ENCODE peak calls at places on chromosomes 7 and 10, in five cellular contexts. One of them, this sample, is unnamed.

GRCh38 chr7:131034166-131034881 is 293.4 kb upstream of the MKLN1 start:
- DNase-seq in GM03348: no peak
- DNase-seq in T47D: no peak
- DNase-seq in pancreas: no peak
- DNase-seq in GM20000: no peak
- DNase-seq in this sample: no peak

GRCh38 chr10:13915710-13916109 is 328.9 kb downstream of the PRPF18 start:
- DNase-seq in T47D: no peak
- DNase-seq in GM03348: no peak
- DNase-seq in GM20000: no peak
- DNase-seq in pancreas: peak; percentile 16
- DNase-seq in this sample: no peak

GRCh38 chr10:1230592-1231275 is 174.5 kb downstream of the WDR37 start:
- DNase-seq in pancreas: no peak
- DNase-seq in GM20000: no peak
- DNase-seq in T47D: no peak
- DNase-seq in GM03348: no peak
- DNase-seq in this sample: no peak

GRCh38 chr10:103276941-103277712 is at the start of gene INA:
- DNase-seq in GM20000: peak; percentile 69
- DNase-seq in GM03348: peak; percentile 60
- DNase-seq in pancreas: no peak
- DNase-seq in T47D: no peak
- DNase-seq in this sample: peak; percentile 84

GRCh38 chr7:138125598-138126111 is 49.4 kb downstream of the AKR1D1 start:
- DNase-seq in pancreas: no peak
- DNase-seq in T47D: no peak
- DNase-seq in GM03348: peak; percentile 15
- DNase-seq in GM20000: peak; percentile 64
- DNase-seq in this sample: no peak

GRCh38 chr7:18221377-18222290 is 194.0 kb upstream of the PRPS1L1 start:
- DNase-seq in T47D: no peak
- DNase-seq in GM03348: peak; percentile 32
- DNase-seq in GM20000: no peak
- DNase-seq in pancreas: no peak
- DNase-seq in this sample: no peak

GRCh38 chr7:102306916-102307677 is 20.4 kb downstream of the SH2B2 start:
- DNase-seq in pancreas: no peak
- DNase-seq in GM03348: no peak
- DNase-seq in GM20000: peak; percentile 79
- DNase-seq in T47D: no peak
- DNase-seq in this sample: no peak

GRCh38 chr10:110706690-110707098 is 62.6 kb downstream of the RBM20 start:
- DNase-seq in T47D: no peak
- DNase-seq in GM03348: peak; percentile 87
- DNase-seq in GM20000: no peak
- DNase-seq in pancreas: no peak
- DNase-seq in this sample: no peak

GRCh38 chr10:78029294-78030226 is at the start of gene POLR3A:
- DNase-seq in pancreas: peak; percentile 94
- DNase-seq in T47D: peak; percentile 89
- DNase-seq in GM03348: peak; percentile 95
- DNase-seq in GM20000: peak; percentile 89
- DNase-seq in this sample: peak; percentile 85

GRCh38 chr7:2012044-2012900 is 220.5 kb downstream of the MAD1L1 start:
- DNase-seq in T47D: no peak
- DNase-seq in GM20000: no peak
- DNase-seq in GM03348: no peak
- DNase-seq in pancreas: no peak
- DNase-seq in this sample: no peak

GRCh38 chr7:73618538-73618937 is 5.8 kb downstream of the MLXIPL start:
- DNase-seq in T47D: no peak
- DNase-seq in pancreas: no peak
- DNase-seq in GM20000: no peak
- DNase-seq in GM03348: no peak
- DNase-seq in this sample: peak; percentile 75

GRCh38 chr10:63133787-63134557 is 844 bp downstream of the NRBF2 start:
- DNase-seq in pancreas: no peak
- DNase-seq in GM03348: peak; percentile 31
- DNase-seq in T47D: no peak
- DNase-seq in GM20000: peak; percentile 66
- DNase-seq in this sample: no peak

GRCh38 chr7:73966062-73966940 is 61.7 kb upstream of the ELN start:
- DNase-seq in GM20000: no peak
- DNase-seq in pancreas: no peak
- DNase-seq in GM03348: no peak
- DNase-seq in T47D: no peak
- DNase-seq in this sample: no peak

GRCh38 chr7:30421647-30422196 is 56.9 kb downstream of the NOD1 start:
- DNase-seq in GM03348: no peak
- DNase-seq in pancreas: no peak
- DNase-seq in T47D: no peak
- DNase-seq in GM20000: no peak
- DNase-seq in this sample: no peak

GRCh38 chr7:45696476-45696875 is 122.3 kb downstream of the ADCY1 start:
- DNase-seq in GM03348: no peak
- DNase-seq in T47D: no peak
- DNase-seq in pancreas: no peak
- DNase-seq in GM20000: no peak
- DNase-seq in this sample: peak; percentile 10

GRCh38 chr7:106022193-106022821 is 59.2 kb downstream of the CDHR3 start:
- DNase-seq in GM03348: no peak
- DNase-seq in pancreas: no peak
- DNase-seq in GM20000: no peak
- DNase-seq in T47D: no peak
- DNase-seq in this sample: no peak

GRCh38 chr7:6558837-6559236 is 7.6 kb upstream of the GRID2IP start:
- DNase-seq in pancreas: no peak
- DNase-seq in GM20000: peak; percentile 59
- DNase-seq in T47D: no peak
- DNase-seq in GM03348: peak; percentile 72
- DNase-seq in this sample: peak; percentile 78

GRCh38 chr7:6160191-6160623 is 112.2 kb downstream of the CYTH3 start:
- DNase-seq in T47D: peak; percentile 93
- DNase-seq in pancreas: no peak
- DNase-seq in GM20000: no peak
- DNase-seq in GM03348: peak; percentile 95
- DNase-seq in this sample: peak; percentile 95

GRCh38 chr7:112086496-112087254 is 119.5 kb downstream of the DOCK4 start:
- DNase-seq in pancreas: no peak
- DNase-seq in GM20000: no peak
- DNase-seq in GM03348: no peak
- DNase-seq in T47D: no peak
- DNase-seq in this sample: no peak

GRCh38 chr7:6212008-6212407 is 60.4 kb downstream of the CYTH3 start:
- DNase-seq in pancreas: no peak
- DNase-seq in T47D: no peak
- DNase-seq in GM03348: no peak
- DNase-seq in GM20000: no peak
- DNase-seq in this sample: no peak

GRCh38 chr10:97325754-97326153 is 6.7 kb downstream of the FRAT1 start:
- DNase-seq in GM03348: no peak
- DNase-seq in pancreas: no peak
- DNase-seq in T47D: no peak
- DNase-seq in GM20000: no peak
- DNase-seq in this sample: no peak

GRCh38 chr7:116630932-116631449 is 41.0 kb upstream of the MET start:
- DNase-seq in GM20000: no peak
- DNase-seq in pancreas: peak; percentile 89
- DNase-seq in T47D: peak; percentile 3
- DNase-seq in GM03348: peak; percentile 61
- DNase-seq in this sample: no peak

GRCh38 chr7:73613954-73614735 is 10.2 kb downstream of the MLXIPL start:
- DNase-seq in pancreas: no peak
- DNase-seq in GM20000: no peak
- DNase-seq in T47D: no peak
- DNase-seq in GM03348: no peak
- DNase-seq in this sample: no peak

GRCh38 chr10:123331438-123331837 is 177.2 kb downstream of the BUB3 start:
- DNase-seq in T47D: peak; percentile 11
- DNase-seq in pancreas: no peak
- DNase-seq in GM20000: no peak
- DNase-seq in GM03348: no peak
- DNase-seq in this sample: no peak

GRCh38 chr10:1364151-1364910 is 308.1 kb downstream of the WDR37 start:
- DNase-seq in GM03348: no peak
- DNase-seq in T47D: no peak
- DNase-seq in GM20000: no peak
- DNase-seq in pancreas: no peak
- DNase-seq in this sample: peak; percentile 9

GRCh38 chr7:1968397-1969111 is 264.2 kb downstream of the MAD1L1 start:
- DNase-seq in T47D: no peak
- DNase-seq in GM03348: no peak
- DNase-seq in pancreas: no peak
- DNase-seq in GM20000: no peak
- DNase-seq in this sample: no peak

GRCh38 chr10:34637419-34637911 is 177.6 kb downstream of the PARD3 start:
- DNase-seq in GM03348: peak; percentile 63
- DNase-seq in T47D: no peak
- DNase-seq in GM20000: peak; percentile 67
- DNase-seq in pancreas: peak; percentile 28
- DNase-seq in this sample: peak; percentile 77

GRCh38 chr7:87581723-87582122 is 19.0 kb downstream of the ABCB1 start:
- DNase-seq in T47D: no peak
- DNase-seq in GM03348: no peak
- DNase-seq in GM20000: no peak
- DNase-seq in pancreas: no peak
- DNase-seq in this sample: no peak